ENCODE peak calls at places on chromosomes 2 and 18, in four cellular contexts. One of them, this sample, is unnamed.
A peak's percentile ranks its signal among the peaks of the same experiment; 100 is the strongest.

GRCh38 chr2:211812587-211812986 is 726.0 kb downstream of the ERBB4 start:
- DNase-seq in testis: no peak
- DNase-seq in HCT116: no peak
- DNase-seq in A549: no peak
- DNase-seq in this sample: no peak

GRCh38 chr2:136136921-136137320 is 19.0 kb upstream of the CXCR4 start:
- DNase-seq in testis: no peak
- DNase-seq in HCT116: peak; percentile 66
- DNase-seq in A549: no peak
- DNase-seq in this sample: no peak

GRCh38 chr2:209872675-209873074 is 101.0 kb downstream of the UNC80 start:
- DNase-seq in testis: no peak
- DNase-seq in HCT116: no peak
- DNase-seq in A549: no peak
- DNase-seq in this sample: peak; percentile 18

GRCh38 chr2:69065735-69066336 is 52.9 kb downstream of the ANTXR1 start:
- DNase-seq in testis: no peak
- DNase-seq in HCT116: no peak
- DNase-seq in A549: no peak
- DNase-seq in this sample: no peak

GRCh38 chr2:101467306-101467705 is 7.6 kb downstream of the RFX8 start:
- DNase-seq in testis: no peak
- DNase-seq in HCT116: no peak
- DNase-seq in A549: no peak
- DNase-seq in this sample: no peak

GRCh38 chr2:23427350-23427749 is 42.4 kb downstream of the KLHL29 start:
- DNase-seq in testis: no peak
- DNase-seq in HCT116: no peak
- DNase-seq in A549: no peak
- DNase-seq in this sample: no peak

GRCh38 chr2:88187038-88187676 is 17.0 kb downstream of the THNSL2 start:
- DNase-seq in testis: peak; percentile 88
- DNase-seq in HCT116: peak; percentile 61
- DNase-seq in A549: peak; percentile 44
- DNase-seq in this sample: peak; percentile 59

GRCh38 chr2:80420530-80421208 is 116.1 kb upstream of the LRRTM1 start:
- DNase-seq in testis: no peak
- DNase-seq in HCT116: no peak
- DNase-seq in A549: no peak
- DNase-seq in this sample: no peak

GRCh38 chr18:67705748-67706147 is 189.2 kb upstream of the DSEL start:
- DNase-seq in testis: no peak
- DNase-seq in HCT116: no peak
- DNase-seq in A549: no peak
- DNase-seq in this sample: no peak

GRCh38 chr2:230777681-230778080 is 65.0 kb downstream of the CAB39 start:
- DNase-seq in testis: no peak
- DNase-seq in HCT116: no peak
- DNase-seq in A549: no peak
- DNase-seq in this sample: no peak

GRCh38 chr2:121710470-121711170 is 26.1 kb downstream of the NIFK start:
- DNase-seq in testis: no peak
- DNase-seq in HCT116: no peak
- DNase-seq in A549: no peak
- DNase-seq in this sample: no peak

GRCh38 chr2:162106146-162106551 is 32.1 kb upstream of the DPP4 start:
- DNase-seq in testis: no peak
- DNase-seq in HCT116: no peak
- DNase-seq in A549: no peak
- DNase-seq in this sample: no peak

GRCh38 chr2:127579231-127579630 is 43.7 kb downstream of the MYO7B start:
- DNase-seq in testis: no peak
- DNase-seq in HCT116: no peak
- DNase-seq in A549: no peak
- DNase-seq in this sample: no peak

GRCh38 chr2:238261718-238262375 is 22.0 kb upstream of the HES6 start:
- DNase-seq in testis: no peak
- DNase-seq in HCT116: no peak
- DNase-seq in A549: no peak
- DNase-seq in this sample: no peak

GRCh38 chr2:112075490-112076260 is 20.6 kb downstream of the TMEM87B start:
- DNase-seq in testis: no peak
- DNase-seq in HCT116: no peak
- DNase-seq in A549: no peak
- DNase-seq in this sample: no peak

GRCh38 chr2:96949701-96950350 is 36.6 kb downstream of the FAM178B start:
- DNase-seq in testis: no peak
- DNase-seq in HCT116: no peak
- DNase-seq in A549: no peak
- DNase-seq in this sample: no peak

GRCh38 chr2:8790739-8791162 is 46.7 kb downstream of the KIDINS220 start:
- DNase-seq in testis: no peak
- DNase-seq in HCT116: no peak
- DNase-seq in A549: no peak
- DNase-seq in this sample: no peak

GRCh38 chr2:159445307-159445706 is 158.8 kb upstream of the WDSUB1 start:
- DNase-seq in testis: no peak
- DNase-seq in HCT116: no peak
- DNase-seq in A549: no peak
- DNase-seq in this sample: no peak

GRCh38 chr18:76437910-76438309 is 57.1 kb downstream of the ZNF516 start:
- DNase-seq in testis: no peak
- DNase-seq in HCT116: no peak
- DNase-seq in A549: no peak
- DNase-seq in this sample: no peak

GRCh38 chr18:36196239-36196995 is 9.1 kb downstream of the MOCOS start:
- DNase-seq in testis: no peak
- DNase-seq in HCT116: no peak
- DNase-seq in A549: no peak
- DNase-seq in this sample: no peak

GRCh38 chr2:121372756-121373353 is 87.9 kb upstream of the TFCP2L1 start:
- DNase-seq in testis: no peak
- DNase-seq in HCT116: no peak
- DNase-seq in A549: no peak
- DNase-seq in this sample: no peak

GRCh38 chr2:30106543-30106942 is 40.3 kb upstream of the YPEL5 start:
- DNase-seq in testis: peak; percentile 38
- DNase-seq in HCT116: no peak
- DNase-seq in A549: no peak
- DNase-seq in this sample: no peak

GRCh38 chr2:85400951-85401805 is 9.0 kb downstream of the CAPG start:
- DNase-seq in testis: no peak
- DNase-seq in HCT116: no peak
- DNase-seq in A549: no peak
- DNase-seq in this sample: no peak

GRCh38 chr2:66576381-66577330 is 141.7 kb downstream of the MEIS1 start:
- DNase-seq in testis: peak; percentile 43
- DNase-seq in HCT116: no peak
- DNase-seq in A549: peak; percentile 28
- DNase-seq in this sample: no peak

GRCh38 chr2:124283090-124283489 is 258.0 kb downstream of the CNTNAP5 start:
- DNase-seq in testis: no peak
- DNase-seq in HCT116: no peak
- DNase-seq in A549: no peak
- DNase-seq in this sample: no peak

GRCh38 chr2:70546376-70546775 is 7.2 kb downstream of the TGFA start:
- DNase-seq in testis: no peak
- DNase-seq in HCT116: no peak
- DNase-seq in A549: no peak
- DNase-seq in this sample: no peak

GRCh38 chr2:162114291-162114690 is 37.8 kb downstream of the GCG start:
- DNase-seq in testis: no peak
- DNase-seq in HCT116: no peak
- DNase-seq in A549: no peak
- DNase-seq in this sample: no peak

GRCh38 chr2:71880846-71881610 is 266.6 kb downstream of the CYP26B1 start:
- DNase-seq in testis: peak; percentile 44
- DNase-seq in HCT116: peak; percentile 53
- DNase-seq in A549: peak; percentile 25
- DNase-seq in this sample: peak; percentile 32

GRCh38 chr18:11741505-11742145 is 52.6 kb downstream of the GNAL start:
- DNase-seq in testis: no peak
- DNase-seq in HCT116: peak; percentile 23
- DNase-seq in A549: peak; percentile 68
- DNase-seq in this sample: no peak

GRCh38 chr2:113176696-113177355 is 3.1 kb downstream of the PSD4 start:
- DNase-seq in testis: no peak
- DNase-seq in HCT116: no peak
- DNase-seq in A549: no peak
- DNase-seq in this sample: no peak

GRCh38 chr2:113179446-113180045 is 5.8 kb downstream of the PSD4 start:
- DNase-seq in testis: no peak
- DNase-seq in HCT116: no peak
- DNase-seq in A549: no peak
- DNase-seq in this sample: no peak

GRCh38 chr2:113175736-113176695 is 2.2 kb downstream of the PSD4 start:
- DNase-seq in testis: no peak
- DNase-seq in HCT116: no peak
- DNase-seq in A549: no peak
- DNase-seq in this sample: no peak

GRCh38 chr2:113178891-113179290 is 5.1 kb downstream of the PSD4 start:
- DNase-seq in testis: no peak
- DNase-seq in HCT116: no peak
- DNase-seq in A549: no peak
- DNase-seq in this sample: no peak

GRCh38 chr2:113178069-113178468 is 4.3 kb downstream of the PSD4 start:
- DNase-seq in testis: no peak
- DNase-seq in HCT116: no peak
- DNase-seq in A549: no peak
- DNase-seq in this sample: no peak
- TF ChIP-seq CTCF in testis: no peak
- TF ChIP-seq CTCF in HCT116: no peak
- TF ChIP-seq CTCF in A549: no peak
- TF ChIP-seq CTCF in this sample: no peak

GRCh38 chr2:65017335-65017734 is 28.1 kb downstream of the SLC1A4 start:
- DNase-seq in testis: peak; percentile 28
- DNase-seq in HCT116: no peak
- DNase-seq in A549: no peak
- DNase-seq in this sample: no peak

GRCh38 chr2:65019010-65019409 is 29.8 kb downstream of the SLC1A4 start:
- DNase-seq in testis: no peak
- DNase-seq in HCT116: no peak
- DNase-seq in A549: no peak
- DNase-seq in this sample: no peak

GRCh38 chr2:65016789-65017188 is 27.6 kb downstream of the SLC1A4 start:
- DNase-seq in testis: no peak
- DNase-seq in HCT116: no peak
- DNase-seq in A549: no peak
- DNase-seq in this sample: no peak

GRCh38 chr2:65019675-65020195 is 30.5 kb downstream of the SLC1A4 start:
- DNase-seq in testis: no peak
- DNase-seq in HCT116: no peak
- DNase-seq in A549: no peak
- DNase-seq in this sample: no peak

DNA sequence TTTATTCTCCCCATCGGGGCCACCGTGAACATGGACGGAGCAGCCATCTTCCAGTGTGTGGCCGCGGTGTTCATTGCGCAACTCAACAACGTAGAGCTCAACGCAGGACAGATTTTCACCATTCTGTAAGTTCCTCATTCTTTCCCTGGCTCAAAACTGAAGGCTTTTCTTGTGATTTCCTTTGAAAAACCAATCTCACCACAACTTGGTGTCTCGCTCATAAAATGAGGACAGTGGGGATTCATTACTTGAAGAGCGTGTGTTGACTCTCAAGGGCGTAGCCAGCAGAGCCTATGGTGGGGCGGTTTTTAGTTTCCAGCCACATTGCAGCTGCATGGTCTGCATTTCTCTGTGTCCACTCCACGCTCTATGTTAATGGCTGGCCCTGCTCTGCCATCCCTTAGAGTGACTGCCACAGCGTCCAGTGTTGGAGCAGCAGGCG is 29.0 kb downstream of the SLC1A4 start:
- DNase-seq in testis: peak; percentile 33
- DNase-seq in HCT116: no peak
- DNase-seq in A549: no peak
- DNase-seq in this sample: peak; percentile 48
- TF ChIP-seq POLR2A in testis: no peak
- TF ChIP-seq POLR2A in HCT116: no peak
- TF ChIP-seq POLR2A in A549: no peak
- TF ChIP-seq POLR2A in this sample: no peak

GRCh38 chr18:74281011-74281638 is 10.6 kb downstream of the CYB5A start:
- DNase-seq in testis: no peak
- DNase-seq in HCT116: no peak
- DNase-seq in A549: no peak
- DNase-seq in this sample: no peak
- H3K4me1 ChIP-seq in testis: peaks cover 35% of the 10 kb centered on the region
- H3K4me1 ChIP-seq in HCT116: peaks cover 6% of the 10 kb centered on the region
- H3K4me1 ChIP-seq in A549: peaks cover 37% of the 10 kb centered on the region
- H3K4me1 ChIP-seq in this sample: no peaks in the 10 kb centered on the region

GRCh38 chr2:95317123-95317500 is 20.0 kb downstream of the KCNIP3 start:
- DNase-seq in testis: no peak
- DNase-seq in HCT116: no peak
- DNase-seq in A549: no peak
- DNase-seq in this sample: no peak

GRCh38 chr2:95314964-95315611 is 17.9 kb downstream of the KCNIP3 start:
- DNase-seq in testis: peak; percentile 57
- DNase-seq in HCT116: peak; percentile 32
- DNase-seq in A549: peak; percentile 45
- DNase-seq in this sample: no peak

GRCh38 chr2:95317665-95318425 is 20.7 kb downstream of the KCNIP3 start:
- DNase-seq in testis: no peak
- DNase-seq in HCT116: no peak
- DNase-seq in A549: no peak
- DNase-seq in this sample: no peak

GRCh38 chr2:95315801-95316411 is 18.8 kb downstream of the KCNIP3 start:
- DNase-seq in testis: no peak
- DNase-seq in HCT116: no peak
- DNase-seq in A549: no peak
- DNase-seq in this sample: no peak

GRCh38 chr2:95316466-95317122 is 19.4 kb downstream of the KCNIP3 start:
- DNase-seq in testis: no peak
- DNase-seq in HCT116: no peak
- DNase-seq in A549: no peak
- DNase-seq in this sample: no peak
- TF ChIP-seq CTCF in testis: no peak
- TF ChIP-seq CTCF in HCT116: no peak
- TF ChIP-seq CTCF in A549: no peak
- TF ChIP-seq CTCF in this sample: no peak

This sample was measured in tibial nerve.